ENCODE peak calls at places on chromosomes 4 and X, in seven cellular contexts. Z, M, T, O, B, H and U are unnamed samples.
A peak's percentile ranks its signal among the peaks of the same experiment; 100 is the strongest.

GRCh38 chr4:75724867-75725724 is 719 bp downstream of the USO1 start:
- DNase-seq in H (peak; percentile 86), O (peak; percentile 72), B (peak; percentile 83), M (peak; percentile 62), Z (peak; percentile 80), T (peak; percentile 3), U (peak; percentile 47)

GRCh38 chr4:173128199-173128890 is 40.3 kb upstream of the GALNT7 start:
- DNase-seq in M (no peak), Z (no peak), O (no peak), B (no peak), H (no peak), T (no peak), U (no peak)

GRCh38 chr4:102734591-102735385 is 26.0 kb downstream of the MANBA start:
- DNase-seq in Z (no peak), O (peak; percentile 24), T (no peak), M (no peak), B (peak; percentile 15), H (no peak), U (no peak)

GRCh38 chr4:858136-858535 is 32.2 kb upstream of the CPLX1 start:
- DNase-seq in T (no peak), M (no peak), H (no peak), Z (no peak), O (no peak), B (no peak), U (no peak)

GRCh38 chrX:136899206-136899605 is 18.7 kb upstream of the RBMX start:
- DNase-seq in O (peak; percentile 58), M (no peak), B (no peak), T (no peak), H (no peak), Z (no peak), U (no peak)

GRCh38 chr4:1987296-1987695 is 21.5 kb downstream of the NELFA start:
- DNase-seq in T (no peak), Z (no peak), O (no peak), M (no peak), B (no peak), H (no peak), U (no peak)

GRCh38 chrX:119075271-119075670 is 2.5 kb downstream of the CT47C1 start:
- DNase-seq in B (no peak), M (no peak), T (no peak), Z (no peak), O (no peak), H (no peak), U (no peak)

GRCh38 chr4:80788798-80789197 is 241.7 kb upstream of the BMP3 start:
- DNase-seq in O (peak; percentile 79), H (no peak), M (no peak), T (no peak), B (peak; percentile 47), Z (no peak), U (no peak)

GRCh38 chrX:155216940-155217450 is 735 bp downstream of the VBP1 start:
- DNase-seq in M (no peak), T (no peak), Z (no peak), B (no peak), H (peak; percentile 50), O (no peak), U (no peak)

GRCh38 chrX:13050151-13050550 is 5.7 kb upstream of the FAM9C start:
- DNase-seq in M (no peak), T (no peak), B (no peak), H (no peak), O (no peak), Z (no peak), U (no peak)

GRCh38 chrX:121581885-121582284 is 534.5 kb downstream of the GLUD2 start:
- DNase-seq in O (no peak), M (no peak), T (no peak), Z (no peak), H (no peak), B (no peak), U (no peak)

GRCh38 chr4:144295286-144295995 is 154.9 kb upstream of the GYPA start:
- DNase-seq in B (peak; percentile 5), M (no peak), H (no peak), Z (no peak), T (no peak), O (no peak), U (no peak)

GRCh38 chr4:26039950-26040349 is 125.9 kb downstream of the SMIM20 start:
- DNase-seq in T (no peak), M (no peak), O (no peak), Z (no peak), B (no peak), H (no peak), U (no peak)

GRCh38 chr4:23903859-23904438 is 14.1 kb upstream of the PPARGC1A start:
- DNase-seq in O (no peak), B (no peak), Z (no peak), H (no peak), M (no peak), T (no peak), U (no peak)

GRCh38 chr4:8729408-8730149 is 137.0 kb downstream of the CPZ start:
- DNase-seq in Z (no peak), M (no peak), T (no peak), O (no peak), B (no peak), H (peak; percentile 37), U (no peak)

GRCh38 chr4:135144498-135144897 is 942.9 kb upstream of the PABPC4L start:
- DNase-seq in M (no peak), B (no peak), Z (no peak), O (no peak), T (no peak), H (no peak), U (no peak)

GRCh38 chr4:47538516-47538915 is 53.4 kb downstream of the ATP10D start:
- DNase-seq in T (no peak), Z (no peak), H (no peak), B (peak; percentile 16), M (no peak), O (no peak), U (no peak)

GRCh38 chr4:103996637-103997036 is 276.9 kb upstream of the TACR3 start:
- DNase-seq in M (peak; percentile 88), B (peak; percentile 88), H (peak; percentile 86), Z (no peak), T (no peak), O (peak; percentile 42), U (peak; percentile 23)
- TF ChIP-seq CTCF in M (no peak), B (no peak), H (no peak), Z (no peak), T (no peak), O (no peak), U (no peak)

GRCh38 chr4:147481577-147482109 is 746 bp downstream of the EDNRA start:
- DNase-seq in O (peak; percentile 45), T (no peak), B (peak; percentile 37), H (peak; percentile 76), M (no peak), Z (no peak), U (no peak)

GRCh38 chr4:147488551-147488950 is 7.7 kb downstream of the EDNRA start:
- DNase-seq in Z (no peak), H (no peak), B (no peak), T (no peak), O (peak; percentile 40), M (no peak), U (no peak)

GRCh38 chr4:147482281-147482680 is 1.4 kb downstream of the EDNRA start:
- DNase-seq in T (no peak), B (peak; percentile 17), Z (no peak), O (no peak), M (no peak), H (no peak), U (no peak)

GRCh38 chr4:147487616-147488015 is 6.7 kb downstream of the EDNRA start:
- DNase-seq in T (no peak), Z (no peak), M (no peak), B (no peak), H (no peak), O (no peak), U (no peak)

DNA sequence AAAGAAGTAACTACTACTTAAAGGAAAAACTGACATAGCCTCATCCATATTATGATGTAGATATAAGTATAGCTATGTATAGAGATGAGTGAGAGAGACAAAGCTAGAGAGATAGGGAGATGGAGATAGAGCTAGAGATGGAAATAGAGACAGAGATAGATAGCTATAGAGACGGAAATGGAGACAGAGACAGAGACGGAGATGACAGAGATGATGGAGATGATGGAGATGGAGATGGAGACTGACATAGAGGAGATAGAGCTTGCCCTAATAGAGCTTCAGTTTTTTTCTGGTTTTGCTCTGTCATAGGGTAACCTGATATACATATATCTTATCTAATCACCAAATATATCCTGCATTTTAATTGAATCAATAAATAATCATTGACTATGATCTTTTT is 4.3 kb downstream of the EDNRA start:
- DNase-seq in O (no peak), H (no peak), B (no peak), Z (no peak), M (no peak), T (no peak), U (no peak)
- TF ChIP-seq CTCF in O (no peak), H (no peak), B (no peak), Z (no peak), M (no peak), T (no peak), U (no peak)

DNA sequence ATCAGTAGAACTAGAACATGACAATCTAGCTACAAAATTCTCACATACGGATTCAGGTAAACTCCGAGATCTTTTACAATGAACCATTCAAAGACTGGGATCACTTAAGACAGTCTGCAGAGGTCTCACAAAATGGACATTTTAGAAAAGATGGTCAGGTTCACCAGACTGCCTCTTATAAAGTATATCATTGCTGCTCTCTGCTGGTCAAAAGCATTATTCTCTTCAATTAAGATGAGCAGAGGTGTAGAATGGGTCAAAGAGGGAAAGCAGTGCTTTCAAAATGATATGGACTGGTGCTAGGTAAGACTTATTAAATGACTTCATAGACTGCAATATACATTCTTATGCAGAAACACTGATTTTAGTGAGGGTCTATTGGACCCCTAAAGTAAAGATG is 434.7 kb downstream of the PACRGL start:
- DNase-seq in H (no peak), M (no peak), B (peak; percentile 35), O (peak; percentile 8), T (no peak), Z (no peak), U (no peak)
- TF ChIP-seq CTCF in H (peak; percentile 73), M (no peak), B (peak; percentile 16), O (no peak), T (no peak), Z (no peak), U (peak; percentile 62)

GRCh38 chrX:142804085-142804484 is 221.6 kb upstream of the SPANXN4 start:
- DNase-seq in M (no peak), O (no peak), B (no peak), T (no peak), Z (no peak), H (peak; percentile 85), U (no peak)
- TF ChIP-seq CTCF in M (no peak), O (no peak), B (no peak), T (no peak), Z (no peak), H (peak; percentile 71), U (peak; percentile 30)

GRCh38 chr4:77305766-77306165 is 148.8 kb downstream of the CCNG2 start:
- DNase-seq in Z (no peak), T (no peak), O (no peak), B (no peak), H (no peak), M (no peak), U (no peak)
- TF ChIP-seq CTCF in Z (no peak), T (no peak), O (no peak), B (no peak), H (peak; percentile 33), M (no peak), U (no peak)